ENCODE peak calls at places on chromosome 13, in four cellular contexts. One of them, this sample, is unnamed.

GRCh38 chr13:40980466-40980865 is 38.6 kb downstream of the ELF1 start:
- DNase-seq in NT2/D1: no peak
- DNase-seq in HT1080: no peak
- DNase-seq in upper lobe of left lung: no peak
- DNase-seq in this sample: no peak

GRCh38 chr13:112868308-112868707 is 100.7 kb upstream of the MCF2L start:
- DNase-seq in NT2/D1: no peak
- DNase-seq in HT1080: no peak
- DNase-seq in upper lobe of left lung: no peak
- DNase-seq in this sample: no peak

GRCh38 chr13:31485651-31486051 is 253.7 kb upstream of the RXFP2 start:
- DNase-seq in NT2/D1: no peak
- DNase-seq in HT1080: no peak
- DNase-seq in upper lobe of left lung: no peak
- DNase-seq in this sample: no peak

GRCh38 chr13:103852036-103852435 is 785.8 kb upstream of the SLC10A2 start:
- DNase-seq in NT2/D1: no peak
- DNase-seq in HT1080: no peak
- DNase-seq in upper lobe of left lung: no peak
- DNase-seq in this sample: no peak

GRCh38 chr13:31037874-31038475 is 105.5 kb downstream of the TEX26 start:
- DNase-seq in NT2/D1: no peak
- DNase-seq in HT1080: no peak
- DNase-seq in upper lobe of left lung: no peak
- DNase-seq in this sample: no peak

GRCh38 chr13:40388617-40389016 is 277.8 kb downstream of the FOXO1 start:
- DNase-seq in NT2/D1: no peak
- DNase-seq in HT1080: peak; percentile 85
- DNase-seq in upper lobe of left lung: peak; percentile 22
- DNase-seq in this sample: no peak

GRCh38 chr13:101007245-101007644 is 332.6 kb upstream of the TMTC4 start:
- DNase-seq in NT2/D1: no peak
- DNase-seq in HT1080: no peak
- DNase-seq in upper lobe of left lung: no peak
- DNase-seq in this sample: no peak

GRCh38 chr13:101915755-101916107 is 463.3 kb downstream of the ITGBL1 start:
- DNase-seq in NT2/D1: no peak
- DNase-seq in HT1080: no peak
- DNase-seq in upper lobe of left lung: no peak
- DNase-seq in this sample: peak; percentile 15

GRCh38 chr13:30045916-30046704 is 195.7 kb upstream of the UBL3 start:
- DNase-seq in NT2/D1: no peak
- DNase-seq in HT1080: peak; percentile 50
- DNase-seq in upper lobe of left lung: no peak
- DNase-seq in this sample: peak; percentile 53

GRCh38 chr13:99590519-99591011 is 89.3 kb downstream of the TM9SF2 start:
- DNase-seq in NT2/D1: no peak
- DNase-seq in HT1080: no peak
- DNase-seq in upper lobe of left lung: no peak
- DNase-seq in this sample: no peak

GRCh38 chr13:112959206-112959605 is 9.8 kb upstream of the MCF2L start:
- DNase-seq in NT2/D1: no peak
- DNase-seq in HT1080: peak; percentile 15
- DNase-seq in upper lobe of left lung: no peak
- DNase-seq in this sample: no peak

GRCh38 chr13:95535243-95535642 is 17.3 kb upstream of the CLDN10 start:
- DNase-seq in NT2/D1: no peak
- DNase-seq in HT1080: peak; percentile 98
- DNase-seq in upper lobe of left lung: no peak
- DNase-seq in this sample: peak; percentile 34

GRCh38 chr13:49495783-49496762 is at the start of gene PHF11:
- DNase-seq in NT2/D1: peak; percentile 16
- DNase-seq in HT1080: peak; percentile 59
- DNase-seq in upper lobe of left lung: peak; percentile 95
- DNase-seq in this sample: peak; percentile 82

GRCh38 chr13:110495881-110496280 is 65.6 kb downstream of the RAB20 start:
- DNase-seq in NT2/D1: no peak
- DNase-seq in HT1080: no peak
- DNase-seq in upper lobe of left lung: no peak
- DNase-seq in this sample: no peak

GRCh38 chr13:95605426-95606125 is 38.9 kb downstream of the DZIP1 start:
- DNase-seq in NT2/D1: no peak
- DNase-seq in HT1080: no peak
- DNase-seq in upper lobe of left lung: no peak
- DNase-seq in this sample: no peak

GRCh38 chr13:23695711-23696512 is 125.7 kb downstream of the TNFRSF19 start:
- DNase-seq in NT2/D1: no peak
- DNase-seq in HT1080: no peak
- DNase-seq in upper lobe of left lung: peak; percentile 90
- DNase-seq in this sample: no peak

GRCh38 chr13:42803563-42804212 is 22.3 kb downstream of the FAM216B start:
- DNase-seq in NT2/D1: no peak
- DNase-seq in HT1080: peak; percentile 43
- DNase-seq in upper lobe of left lung: no peak
- DNase-seq in this sample: no peak

GRCh38 chr13:30119476-30119875 is 187.9 kb downstream of the KATNAL1 start:
- DNase-seq in NT2/D1: no peak
- DNase-seq in HT1080: peak; percentile 59
- DNase-seq in upper lobe of left lung: no peak
- DNase-seq in this sample: no peak

GRCh38 chr13:93201992-93202558 is 24.5 kb upstream of the GPC6 start:
- DNase-seq in NT2/D1: no peak
- DNase-seq in HT1080: no peak
- DNase-seq in upper lobe of left lung: no peak
- DNase-seq in this sample: no peak

GRCh38 chr13:102799544-102800144 is 725 bp downstream of the BIVM start:
- DNase-seq in NT2/D1: no peak
- DNase-seq in HT1080: peak; percentile 25
- DNase-seq in upper lobe of left lung: peak; percentile 91
- DNase-seq in this sample: peak; percentile 78

GRCh38 chr13:31495336-31495735 is 244.0 kb upstream of the RXFP2 start:
- DNase-seq in NT2/D1: no peak
- DNase-seq in HT1080: no peak
- DNase-seq in upper lobe of left lung: no peak
- DNase-seq in this sample: no peak

GRCh38 chr13:41848435-41849255 is 112.3 kb downstream of the VWA8 start:
- DNase-seq in NT2/D1: no peak
- DNase-seq in HT1080: no peak
- DNase-seq in upper lobe of left lung: no peak
- DNase-seq in this sample: no peak

GRCh38 chr13:35552172-35552844 is 75.8 kb upstream of the MAB21L1 start:
- DNase-seq in NT2/D1: no peak
- DNase-seq in HT1080: peak; percentile 39
- DNase-seq in upper lobe of left lung: no peak
- DNase-seq in this sample: no peak

This sample was measured in pancreas.